ENCODE peak calls at places on chromosomes 1 and 21, in four cellular contexts. X is fibroblast of villous mesenchyme, W is body of pancreas, E is mucosa of descending colon. Y is an unnamed sample.

GRCh38 chr1:205598841-205599666 is 32.8 kb downstream of the ELK4 start:
- DNase-seq in X (peak), E (peak), W (peak), Y (peak)

GRCh38 chr1:29708381-29708780 is 472.1 kb downstream of the PTPRU start:
- DNase-seq in E (no peak), W (no peak), X (no peak), Y (peak)

GRCh38 chr1:31706384-31707058 is 2.7 kb upstream of the COL16A1 start:
- DNase-seq in W (no peak), X (no peak), E (no peak), Y (no peak)

GRCh38 chr1:21667348-21668231 is 1.6 kb downstream of the RAP1GAP start:
- DNase-seq in X (no peak), E (no peak), W (no peak), Y (no peak)

GRCh38 chr1:14340244-14340800 is 258.2 kb upstream of the KAZN start:
- DNase-seq in W (no peak), X (peak), E (no peak), Y (peak)

GRCh38 chr1:94240822-94241221 is 3.4 kb upstream of the ARHGAP29 start:
- DNase-seq in W (no peak), X (peak), E (no peak), Y (no peak)

GRCh38 chr1:186620526-186620925 is 59.7 kb downstream of the PTGS2 start:
- DNase-seq in X (no peak), W (no peak), E (no peak), Y (no peak)

GRCh38 chr1:162270016-162270415 is 106.6 kb downstream of the SPATA46 start:
- DNase-seq in X (no peak), W (no peak), E (no peak), Y (no peak)

GRCh38 chr1:185008746-185009360 is 34.5 kb upstream of the NIBAN1 start:
- DNase-seq in E (no peak), W (no peak), X (no peak), Y (no peak)

GRCh38 chr21:32412998-32413504 is 545 bp downstream of the EVA1C start:
- DNase-seq in X (peak), W (peak), E (peak), Y (no peak)

GRCh38 chr1:206590025-206590834 is 22.0 kb downstream of the EIF2D start:
- DNase-seq in E (no peak), X (peak), W (no peak), Y (peak)

GRCh38 chr1:6603851-6604558 is 1.3 kb upstream of the KLHL21 start:
- DNase-seq in X (peak), W (peak), E (peak), Y (peak)

GRCh38 chr1:247613405-247613804 is 8.0 kb downstream of the OR2G3 start:
- DNase-seq in X (no peak), W (no peak), E (no peak), Y (no peak)

GRCh38 chr1:162677607-162678371 is 45.5 kb downstream of the DDR2 start:
- DNase-seq in E (no peak), X (no peak), W (no peak), Y (no peak)

GRCh38 chr1:224082146-224082545 is 31.8 kb upstream of the FBXO28 start:
- DNase-seq in E (no peak), W (no peak), X (peak), Y (no peak)

GRCh38 chr1:94332952-94333351 is 85.2 kb upstream of the ABCD3 start:
- DNase-seq in X (no peak), W (no peak), E (no peak), Y (peak)

GRCh38 chr1:97365026-97365425 is 555.8 kb downstream of the DPYD start:
- DNase-seq in E (no peak), X (no peak), W (no peak), Y (peak)

GRCh38 chr1:207318072-207318619 is 3.3 kb upstream of the CD55 start:
- DNase-seq in W (no peak), X (no peak), E (no peak), Y (no peak)

GRCh38 chr21:42047821-42048613 is 23.1 kb upstream of the UMODL1 start:
- DNase-seq in E (no peak), W (peak), X (peak), Y (peak)

GRCh38 chr1:50705041-50705440 is 255.0 kb downstream of the FAF1 start:
- DNase-seq in W (no peak), E (no peak), X (no peak), Y (no peak)

GRCh38 chr1:79852004-79852403 is 845.5 kb upstream of the ADGRL4 start:
- DNase-seq in X (no peak), W (no peak), E (no peak), Y (no peak)

GRCh38 chr1:33876970-33877680 is 13.2 kb downstream of the HMGB4 start:
- DNase-seq in W (peak), E (no peak), X (no peak), Y (peak)

GRCh38 chr1:234069760-234070159 is 165.3 kb downstream of the SLC35F3 start:
- DNase-seq in W (no peak), E (no peak), X (peak), Y (no peak)

GRCh38 chr1:209743145-209743482 is 12.7 kb upstream of the TRAF3IP3 start:
- DNase-seq in X (peak), W (peak), E (no peak), Y (peak)

GRCh38 chr21:36703123-36703522 is 4.2 kb downstream of the SIM2 start:
- DNase-seq in E (no peak), X (no peak), W (no peak), Y (no peak)

GRCh38 chr1:235532350-235532749 is 28.1 kb upstream of the B3GALNT2 start:
- DNase-seq in E (no peak), W (no peak), X (peak), Y (peak)

GRCh38 chr1:41862411-41863221 is 56.1 kb downstream of the HIVEP3 start:
- DNase-seq in X (peak), E (no peak), W (no peak), Y (peak)

GRCh38 chr1:11078631-11079030 is 18.8 kb upstream of the SRM start:
- DNase-seq in W (no peak), X (peak), E (no peak), Y (peak)

GRCh38 chr21:29254550-29254949 is 44.2 kb upstream of the BACH1 start:
- DNase-seq in E (no peak), W (no peak), X (no peak), Y (no peak)

GRCh38 chr1:204637985-204638356 is 47.6 kb downstream of the LRRN2 start:
- DNase-seq in W (no peak), X (peak), E (no peak), Y (peak)

GRCh38 chr1:30420519-30421050 is 302.8 kb downstream of the MATN1 start:
- DNase-seq in W (no peak), X (no peak), E (no peak), Y (no peak)

GRCh38 chr1:151513626-151514101 is 2.5 kb downstream of the CGN start:
- DNase-seq in X (no peak), E (peak), W (peak), Y (peak)

DNA sequence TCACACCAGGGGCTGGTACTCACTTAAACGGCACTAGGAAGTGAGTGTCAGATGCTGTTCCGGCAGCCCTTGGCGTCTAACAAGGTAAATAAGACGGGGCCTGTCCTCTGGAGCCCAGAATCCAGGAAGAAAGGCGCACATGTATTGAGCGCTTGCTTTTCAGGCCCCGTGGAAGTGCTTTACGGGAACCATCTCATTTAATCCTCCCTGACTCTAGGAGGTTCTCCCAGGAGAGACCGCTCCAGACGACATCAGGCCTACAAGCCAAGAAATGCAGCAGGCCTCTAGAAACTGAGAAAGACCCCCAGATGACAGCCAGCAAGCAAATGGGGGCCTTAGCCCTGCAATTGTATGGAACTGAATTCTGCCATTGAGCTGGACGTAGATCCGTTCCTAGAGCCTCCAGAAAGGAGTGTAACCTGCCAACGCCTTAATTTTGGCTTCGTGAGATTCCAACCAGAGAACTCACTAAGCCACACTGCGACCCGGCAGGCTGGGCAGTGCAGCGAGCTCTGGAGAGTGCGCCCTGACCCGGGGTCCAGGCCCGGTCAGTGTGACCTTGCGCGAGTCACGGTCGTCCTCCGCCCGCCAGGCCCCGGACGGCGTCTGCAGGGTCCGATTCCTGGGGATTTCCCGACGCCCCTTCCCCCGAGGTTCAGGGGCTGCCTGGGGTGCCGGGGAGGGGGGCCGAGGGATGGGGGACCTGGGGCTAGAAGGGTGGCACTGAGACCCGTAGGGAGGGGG is 532 bp upstream of the MANEAL start:
- DNase-seq in W (no peak), X (no peak), E (no peak), Y (no peak)
- H3K4me3 ChIP-seq in W (peak), X (no peak), E (no peak), Y (no peak)

GRCh38 chr21:21750124-21750825 is 752.1 kb downstream of the NCAM2 start:
- DNase-seq in X (no peak), W (no peak), E (no peak), Y (no peak)

DNA sequence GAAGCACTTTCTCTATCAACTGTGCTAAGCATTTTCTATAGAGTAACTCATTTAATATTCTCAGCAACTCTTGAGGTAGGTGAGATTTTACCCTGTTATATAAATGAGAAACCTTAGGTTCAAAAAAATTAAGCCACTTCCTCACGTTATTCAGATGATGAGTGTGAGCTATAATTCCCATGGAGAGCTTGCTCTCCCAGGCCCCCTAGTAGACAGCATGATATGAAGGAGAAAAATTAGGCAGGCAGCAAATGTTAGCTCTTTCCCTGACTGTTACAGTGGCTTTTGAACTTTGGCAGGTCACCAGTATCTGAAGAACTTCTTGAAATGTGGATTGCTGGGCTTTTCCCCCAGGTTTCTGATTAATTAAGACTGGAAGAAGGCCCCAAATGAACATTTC is 753.1 kb downstream of the NCAM2 start:
- DNase-seq in X (peak), W (peak), E (no peak), Y (no peak)
- TF ChIP-seq CTCF in X (peak), W (no peak), E (no peak), Y (no peak)

GRCh38 chr1:228101614-228101993 is 1.5 kb downstream of the C1orf35 start:
- DNase-seq in W (no peak), X (no peak), E (peak), Y (no peak)
- H3K4me3 ChIP-seq in W (no peak), X (peak), E (peak), Y (peak)

GRCh38 chr1:214551436-214552173 is at the start of gene PTPN14:
- DNase-seq in X (peak), W (peak), E (peak), Y (peak)
- TF ChIP-seq CTCF in X (peak), W (peak), E (no peak), Y (peak)

GRCh38 chr1:159535907-159536306 is at the start of gene OR10J5:
- DNase-seq in W (no peak), E (no peak), X (no peak), Y (no peak)
- H3K4me3 ChIP-seq in W (no peak), E (no peak), X (no peak), Y (no peak)

GRCh38 chr1:107935396-107936064 is 29.4 kb downstream of the VAV3 start:
- DNase-seq in E (no peak), X (no peak), W (no peak), Y (peak)
- TF ChIP-seq CTCF in E (no peak), X (no peak), W (no peak), Y (no peak)

DNA sequence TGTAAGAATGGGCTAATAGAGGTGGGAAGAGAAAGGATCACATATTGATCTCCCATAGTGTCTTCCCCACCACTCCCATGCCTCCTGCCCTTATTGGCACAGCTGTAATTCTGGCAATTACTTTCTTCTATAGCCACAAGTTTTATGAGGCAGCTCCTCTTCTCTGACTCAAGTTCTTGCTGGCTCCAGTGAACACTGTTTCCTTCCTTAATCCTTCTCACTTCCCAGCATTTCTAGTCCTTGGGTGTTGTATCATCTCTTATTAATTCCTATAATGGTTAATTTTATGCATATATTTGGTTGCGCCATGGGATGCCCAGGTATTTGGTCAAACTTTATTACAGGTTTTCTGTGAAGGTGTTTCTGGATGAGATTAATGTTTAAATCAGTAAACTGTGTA is 103.3 kb downstream of the MRPL39 start:
- DNase-seq in X (no peak), E (no peak), W (no peak), Y (no peak)
- H3K4me3 ChIP-seq in X (no peak), E (no peak), W (no peak), Y (no peak)

Y was measured in fibroblast of mammary gland.